ENCODE peak calls at places on chromosomes 5 and 9, in five cellular contexts. P, E, J, V and O are unnamed samples.

GRCh38 chr5:74182603-74183002 is 457.9 kb downstream of the ENC1 start:
- DNase-seq in V (no peak), J (no peak), P (no peak), E (no peak), O (no peak)

GRCh38 chr5:172561151-172561550 is 79.9 kb upstream of the NEURL1B start:
- DNase-seq in E (no peak), V (no peak), P (peak; percentile 38), J (no peak), O (no peak)

GRCh38 chr9:123319541-123320339 is 36.3 kb upstream of the CRB2 start:
- DNase-seq in J (no peak), V (no peak), P (no peak), E (no peak), O (no peak)

GRCh38 chr9:136338511-136338910 is 11.2 kb downstream of the GPSM1 start:
- DNase-seq in V (no peak), J (no peak), E (no peak), P (no peak), O (no peak)

GRCh38 chr5:143134900-143135299 is 268.6 kb downstream of the NR3C1 start:
- DNase-seq in V (no peak), P (no peak), J (no peak), E (no peak), O (no peak)

GRCh38 chr9:38061326-38061947 is 7.6 kb downstream of the SHB start:
- DNase-seq in E (no peak), P (no peak), V (no peak), J (no peak), O (no peak)

GRCh38 chr9:130299785-130300615 is 34.4 kb downstream of the HMCN2 start:
- DNase-seq in J (no peak), P (no peak), V (no peak), E (no peak), O (no peak)

GRCh38 chr5:31052937-31053658 is 140.4 kb upstream of the CDH6 start:
- DNase-seq in E (no peak), J (no peak), P (no peak), V (no peak), O (no peak)

GRCh38 chr9:8845808-8846207 is 1046.2 kb upstream of the DMAC1 start:
- DNase-seq in V (no peak), P (no peak), J (no peak), E (no peak), O (no peak)

GRCh38 chr5:179242676-179243075 is 102.6 kb downstream of the ADAMTS2 start:
- DNase-seq in V (no peak), P (no peak), J (no peak), E (no peak), O (no peak)

GRCh38 chr9:23820731-23821399 is 5.2 kb downstream of the ELAVL2 start:
- DNase-seq in E (no peak), J (no peak), V (no peak), P (no peak), O (peak; percentile 55)

GRCh38 chr5:149635394-149635793 is 54.1 kb downstream of the ARHGEF37 start:
- DNase-seq in E (no peak), J (no peak), P (no peak), V (no peak), O (no peak)

GRCh38 chr5:177557041-177557647 is 2.8 kb upstream of the FAM193B start:
- DNase-seq in V (peak; percentile 15), J (peak; percentile 51), E (no peak), P (no peak), O (no peak)

GRCh38 chr9:76643399-76644117 is 120.7 kb upstream of the PCA3 start:
- DNase-seq in V (no peak), J (no peak), P (no peak), E (no peak), O (no peak)

GRCh38 chr5:40410231-40410861 is 269.4 kb upstream of the PTGER4 start:
- DNase-seq in P (peak; percentile 84), J (no peak), V (no peak), E (no peak), O (no peak)

GRCh38 chr5:89686081-89686765 is 723.3 kb downstream of the CETN3 start:
- DNase-seq in V (no peak), J (no peak), E (no peak), P (peak; percentile 12), O (no peak)

GRCh38 chr9:114110180-114110579 is 11.1 kb upstream of the KIF12 start:
- DNase-seq in E (no peak), P (peak; percentile 70), V (no peak), J (no peak), O (no peak)

GRCh38 chr5:57466544-57466943 is 16.1 kb downstream of the ACTBL2 start:
- DNase-seq in J (no peak), P (no peak), V (no peak), E (no peak), O (peak; percentile 19)

GRCh38 chr5:192691-192969 is 1.3 kb downstream of the LRRC14B start:
- DNase-seq in V (no peak), E (no peak), J (no peak), P (no peak), O (no peak)

GRCh38 chr5:191949-192690 is 825 bp downstream of the LRRC14B start:
- DNase-seq in P (no peak), V (no peak), J (no peak), E (no peak), O (no peak)

GRCh38 chr5:189976-190365 is 1.3 kb upstream of the LRRC14B start:
- DNase-seq in P (no peak), J (peak; percentile 49), V (no peak), E (no peak), O (no peak)

GRCh38 chr5:190366-191035 is 794 bp upstream of the LRRC14B start:
- DNase-seq in V (no peak), P (no peak), J (no peak), E (no peak), O (no peak)

GRCh38 chr5:191036-191948 is at the start of gene LRRC14B:
- DNase-seq in J (no peak), E (no peak), P (no peak), V (peak; percentile 44), O (no peak)
- H3K4me3 ChIP-seq in J (no peak within 1 kb of the TSS), E (no peak within 1 kb of the TSS), P (no peak within 1 kb of the TSS), V (no peak within 1 kb of the TSS), O (no peak within 1 kb of the TSS)

GRCh38 chr9:134225816-134226215 is 61.5 kb upstream of the RNU6ATAC start:
- DNase-seq in P (no peak), J (no peak), E (no peak), V (no peak), O (no peak)
- H3K27ac ChIP-seq in P (no peak overlapping the region), J (no peak overlapping the region), E (no peak overlapping the region), V (no peak overlapping the region), O (no peak overlapping the region)

GRCh38 chr5:37839441-37840035 is 303 bp downstream of the GDNF start:
- DNase-seq in J (no peak), E (no peak), P (peak; percentile 69), V (peak; percentile 25), O (peak; percentile 63)
- H3K4me3 ChIP-seq in J (no peak overlapping the region), E (peak overlapping the region; percentile 73), P (peak overlapping the region; percentile 40), V (peak overlapping the region; percentile 30), O (peak overlapping the region; percentile 51)

GRCh38 chr9:105054488-105054887 is 126.5 kb upstream of the ABCA1 start:
- DNase-seq in P (peak; percentile 75), E (no peak), J (no peak), V (no peak), O (no peak)
- H3K27ac ChIP-seq in P (no peak overlapping the region), E (no peak overlapping the region), J (no peak overlapping the region), V (peak overlapping the region; percentile 2), O (no peak overlapping the region)